ENCODE peak calls at places on chromosomes 6 and 20, in ten cellular contexts. L, P, B, N, W, X, K, S, G and O are unnamed samples.

GRCh38 chr6:169701218-169701952 is 444 bp downstream of the WDR27 start:
- DNase-seq in G (no peak), P (no peak), L (no peak), S (no peak), W (no peak), K (no peak), X (peak), B (no peak), N (no peak), O (no peak)

GRCh38 chr6:166253277-166254229 is 54.6 kb downstream of the PRR18 start:
- DNase-seq in X (peak), W (no peak), N (no peak), K (no peak), S (peak), B (no peak), P (no peak), G (no peak), L (no peak), O (no peak)

GRCh38 chr6:50102676-50103075 is 52.9 kb upstream of the DEFB112 start:
- DNase-seq in N (no peak), B (no peak), S (no peak), W (no peak), G (no peak), L (no peak), P (no peak), X (no peak), K (no peak), O (no peak)

GRCh38 chr20:34541917-34542316 is 16.6 kb upstream of the MAP1LC3A start:
- DNase-seq in N (no peak), S (no peak), K (no peak), X (no peak), L (no peak), B (no peak), P (no peak), W (no peak), G (no peak), O (no peak)

GRCh38 chr6:28871335-28872156 is 52.2 kb downstream of the TRIM27 start:
- DNase-seq in X (no peak), L (no peak), B (no peak), G (no peak), W (no peak), N (no peak), S (no peak), P (no peak), K (no peak), O (no peak)

GRCh38 chr6:1553562-1554088 is 56.1 kb upstream of the FOXC1 start:
- DNase-seq in L (no peak), W (no peak), P (no peak), N (no peak), G (no peak), K (no peak), X (no peak), S (no peak), B (no peak), O (no peak)

GRCh38 chr20:21529863-21530262 is 16.0 kb upstream of the NKX2-2 start:
- DNase-seq in G (no peak), K (no peak), B (no peak), N (no peak), P (no peak), S (no peak), X (no peak), W (no peak), L (peak), O (peak)

GRCh38 chr6:5213851-5214507 is 46.8 kb downstream of the LYRM4 start:
- DNase-seq in B (no peak), X (no peak), K (no peak), G (no peak), N (no peak), S (no peak), P (no peak), W (no peak), L (no peak), O (no peak)

GRCh38 chr6:122735618-122736017 is 43.9 kb upstream of the FABP7 start:
- DNase-seq in W (no peak), B (no peak), P (no peak), G (no peak), L (no peak), K (no peak), S (no peak), X (no peak), N (no peak), O (no peak)

GRCh38 chr6:44076366-44077200 is 50.7 kb downstream of the MRPL14 start:
- DNase-seq in B (no peak), L (peak), S (peak), W (no peak), K (no peak), X (no peak), P (no peak), N (no peak), G (no peak), O (peak)

GRCh38 chr6:57108691-57109090 is 18.7 kb downstream of the ZNF451 start:
- DNase-seq in P (no peak), S (no peak), B (no peak), W (no peak), N (no peak), L (peak), G (no peak), X (no peak), K (no peak), O (no peak)

GRCh38 chr6:157244175-157244574 is 79.1 kb downstream of the TMEM242 start:
- DNase-seq in P (no peak), K (no peak), G (no peak), B (no peak), S (no peak), W (no peak), X (no peak), L (no peak), N (no peak), O (no peak)

GRCh38 chr6:138231399-138231886 is 13.2 kb upstream of the PBOV1 start:
- DNase-seq in N (no peak), L (no peak), K (no peak), B (no peak), W (no peak), G (no peak), X (no peak), S (no peak), P (no peak), O (no peak)

GRCh38 chr20:23138682-23139081 is 52.6 kb upstream of the CD93 start:
- DNase-seq in W (no peak), K (no peak), L (no peak), N (no peak), G (no peak), S (no peak), B (no peak), P (no peak), X (no peak), O (no peak)

GRCh38 chr6:41257369-41258195 is 28.9 kb downstream of the TREM1 start:
- DNase-seq in X (no peak), B (no peak), W (no peak), G (no peak), L (no peak), K (peak), N (no peak), P (no peak), S (no peak), O (no peak)

GRCh38 chr6:3406928-3407809 is 49.7 kb downstream of the SLC22A23 start:
- DNase-seq in S (no peak), B (no peak), N (no peak), W (no peak), G (no peak), P (no peak), L (no peak), X (no peak), K (no peak), O (no peak)

GRCh38 chr6:166473886-166474596 is 91.3 kb upstream of the MPC1 start:
- DNase-seq in L (no peak), X (no peak), W (no peak), S (no peak), G (no peak), K (no peak), P (no peak), N (no peak), B (no peak), O (no peak)

GRCh38 chr6:133748628-133749027 is 140.3 kb upstream of the TCF21 start:
- DNase-seq in B (no peak), S (no peak), N (no peak), K (no peak), P (no peak), W (no peak), G (no peak), L (no peak), X (no peak), O (no peak)

GRCh38 chr6:113185299-113185698 is 671.8 kb upstream of the MARCKS start:
- DNase-seq in G (no peak), S (no peak), X (no peak), L (no peak), B (no peak), W (no peak), P (no peak), K (no peak), N (no peak), O (no peak)

GRCh38 chr20:35539756-35540212 is 2.1 kb upstream of the ERGIC3 start:
- DNase-seq in B (peak), S (peak), W (no peak), X (peak), G (peak), L (peak), K (no peak), N (no peak), P (no peak), O (peak)

GRCh38 chr6:145247677-145248419 is 487.5 kb downstream of the EPM2A start:
- DNase-seq in W (peak), K (no peak), G (no peak), N (no peak), L (no peak), S (no peak), X (no peak), P (no peak), B (no peak), O (no peak)

GRCh38 chr6:11142296-11143027 is 30.9 kb upstream of the ERVFRD-1 start:
- DNase-seq in N (no peak), S (no peak), X (no peak), G (no peak), P (no peak), B (no peak), K (no peak), L (no peak), W (no peak), O (no peak)

GRCh38 chr6:31465718-31466117 is 32.2 kb upstream of the MICB start:
- DNase-seq in G (no peak), X (no peak), P (no peak), B (no peak), S (no peak), L (no peak), N (no peak), W (no peak), K (no peak), O (no peak)